ENCODE peak calls at places on chromosomes 7 and 10, in four cellular contexts. B, G, R and O are unnamed samples.

GRCh38 chr10:71975087-71975890 is 11.1 kb downstream of the CHST3 start:
- DNase-seq in B (peak; percentile 72), G (peak; percentile 73), R (no peak), O (no peak)

GRCh38 chr7:101422361-101423195 is 59.9 kb downstream of the COL26A1 start:
- DNase-seq in G (no peak), R (no peak), B (no peak), O (no peak)

GRCh38 chr10:112461029-112461887 is 14.2 kb downstream of the VTI1A start:
- DNase-seq in R (no peak), G (peak; percentile 13), B (no peak), O (no peak)

GRCh38 chr10:133023216-133023843 is 64.4 kb upstream of the ADGRA1 start:
- DNase-seq in R (no peak), B (no peak), G (no peak), O (no peak)

GRCh38 chr10:86410542-86411124 is 44.0 kb upstream of the GRID1 start:
- DNase-seq in G (no peak), B (no peak), R (no peak), O (no peak)

GRCh38 chr10:78528749-78529204 is 495.1 kb downstream of the RPS24 start:
- DNase-seq in G (no peak), R (no peak), B (no peak), O (no peak)

GRCh38 chr10:761376-761775 is 71.9 kb upstream of the DIP2C start:
- DNase-seq in R (no peak), G (no peak), B (no peak), O (no peak)

GRCh38 chr10:31064334-31064733 is 32.7 kb upstream of the ZNF438 start:
- DNase-seq in G (peak; percentile 91), B (no peak), R (no peak), O (no peak)

GRCh38 chr10:25398680-25399079 is 223.9 kb downstream of the GPR158 start:
- DNase-seq in R (no peak), B (no peak), G (no peak), O (no peak)

GRCh38 chr7:98119257-98119918 is 12.7 kb downstream of the LMTK2 start:
- DNase-seq in R (no peak), B (no peak), G (peak; percentile 41), O (no peak)

GRCh38 chr7:101486056-101486763 is 123.5 kb downstream of the COL26A1 start:
- DNase-seq in B (no peak), G (peak; percentile 62), R (no peak), O (no peak)